ENCODE peak calls at places on chromosomes 6 and 20, in eight cellular contexts. E, J, D, F, V, X, Y and K are unnamed samples.

GRCh38 chr6:119323478-119323877 is 26.1 kb downstream of the MAN1A1 start:
- DNase-seq in Y (no peak), J (no peak), E (no peak), X (peak), D (peak), F (no peak), V (no peak), K (no peak)

GRCh38 chr6:168035098-168035660 is 37.7 kb downstream of the KIF25 start:
- DNase-seq in F (no peak), V (peak), Y (peak), E (peak), D (no peak), J (peak), X (no peak), K (no peak)

GRCh38 chr6:111212625-111213024 is 125.3 kb downstream of the SLC16A10 start:
- DNase-seq in J (no peak), V (no peak), F (no peak), Y (no peak), D (no peak), X (no peak), E (no peak), K (no peak)

GRCh38 chr20:2137552-2138201 is 36.0 kb downstream of the STK35 start:
- DNase-seq in E (no peak), F (no peak), V (peak), D (no peak), J (no peak), X (no peak), Y (peak), K (no peak)

GRCh38 chr6:52497652-52498408 is 77.7 kb downstream of the EFHC1 start:
- DNase-seq in E (no peak), D (no peak), V (peak), X (no peak), F (peak), Y (peak), J (no peak), K (no peak)

GRCh38 chr6:3893487-3893886 is 44.3 kb downstream of the FAM50B start:
- DNase-seq in J (no peak), X (no peak), E (no peak), Y (no peak), F (no peak), D (no peak), V (no peak), K (no peak)

GRCh38 chr6:150090328-150090727 is 21.4 kb upstream of the ULBP3 start:
- DNase-seq in E (no peak), Y (no peak), X (no peak), J (no peak), V (no peak), D (no peak), F (no peak), K (no peak)

GRCh38 chr6:130162421-130162820 is 60.3 kb downstream of the SAMD3 start:
- DNase-seq in D (no peak), V (peak), Y (peak), E (no peak), F (no peak), J (no peak), X (no peak), K (no peak)

GRCh38 chr20:37131486-37131885 is 35.7 kb upstream of the RBL1 start:
- DNase-seq in J (no peak), V (no peak), E (no peak), D (no peak), Y (no peak), X (no peak), F (no peak), K (no peak)

GRCh38 chr6:41767112-41767946 is 12.4 kb downstream of the FRS3 start:
- DNase-seq in X (peak), V (peak), Y (peak), F (no peak), D (no peak), J (peak), E (no peak), K (no peak)

DNA sequence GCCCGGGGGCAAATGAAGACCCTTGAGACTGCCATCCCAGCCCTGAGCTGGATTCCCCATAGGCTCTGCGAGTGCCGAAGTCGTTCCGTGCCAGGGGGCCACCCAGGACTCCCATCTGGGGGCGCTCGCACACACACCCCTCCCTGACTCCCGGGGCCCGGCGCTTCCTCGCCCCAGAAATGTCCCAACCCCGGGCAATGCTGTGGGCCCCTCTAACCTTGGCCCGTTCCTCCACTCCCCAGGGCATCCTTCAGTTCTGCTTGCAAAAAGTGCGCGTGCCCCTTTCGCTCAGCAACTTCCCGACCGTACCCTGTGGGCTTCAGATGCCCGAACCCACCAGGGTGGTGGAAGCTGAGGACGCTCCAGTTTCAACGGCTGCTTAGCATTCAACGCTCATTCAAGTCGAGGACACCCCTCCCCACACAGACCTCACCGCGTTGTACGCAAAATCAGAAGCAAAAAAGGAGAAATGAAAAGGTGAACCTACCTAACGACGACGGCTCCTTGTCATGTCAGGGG is 25.4 kb downstream of the RIPOR2 start:
- DNase-seq in V (no peak), J (peak), Y (no peak), E (peak), X (peak), D (no peak), F (peak), K (peak)
- TF ChIP-seq CTCF in V (no peak), J (no peak), Y (no peak), E (no peak), X (no peak), D (no peak), F (peak), K (peak)

DNA sequence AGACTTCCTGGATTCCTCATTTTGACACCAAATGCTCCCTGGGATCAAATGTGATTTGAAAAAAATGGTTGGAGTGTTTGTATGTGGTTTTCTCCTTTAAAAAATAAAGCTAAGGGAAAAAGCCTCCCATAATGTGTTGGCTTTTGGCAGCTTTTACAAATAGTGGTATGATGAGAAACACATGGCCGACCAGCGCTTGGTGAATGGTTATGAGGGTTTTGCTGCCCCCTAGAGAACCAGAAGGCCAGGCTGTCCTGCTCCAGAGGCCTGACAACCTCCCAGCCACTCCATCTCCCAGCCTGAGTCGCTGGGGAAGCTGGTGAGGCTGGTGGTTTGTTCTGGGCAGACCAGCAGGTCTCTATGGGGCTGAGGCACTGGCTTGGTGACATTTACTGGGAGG is 69.3 kb downstream of the CLIC5 start:
- DNase-seq in X (no peak), E (peak), F (no peak), V (peak), D (no peak), J (peak), Y (peak), K (peak)
- TF ChIP-seq CTCF in X (peak), E (no peak), F (peak), V (peak), D (peak), J (peak), Y (peak), K (no peak)

DNA sequence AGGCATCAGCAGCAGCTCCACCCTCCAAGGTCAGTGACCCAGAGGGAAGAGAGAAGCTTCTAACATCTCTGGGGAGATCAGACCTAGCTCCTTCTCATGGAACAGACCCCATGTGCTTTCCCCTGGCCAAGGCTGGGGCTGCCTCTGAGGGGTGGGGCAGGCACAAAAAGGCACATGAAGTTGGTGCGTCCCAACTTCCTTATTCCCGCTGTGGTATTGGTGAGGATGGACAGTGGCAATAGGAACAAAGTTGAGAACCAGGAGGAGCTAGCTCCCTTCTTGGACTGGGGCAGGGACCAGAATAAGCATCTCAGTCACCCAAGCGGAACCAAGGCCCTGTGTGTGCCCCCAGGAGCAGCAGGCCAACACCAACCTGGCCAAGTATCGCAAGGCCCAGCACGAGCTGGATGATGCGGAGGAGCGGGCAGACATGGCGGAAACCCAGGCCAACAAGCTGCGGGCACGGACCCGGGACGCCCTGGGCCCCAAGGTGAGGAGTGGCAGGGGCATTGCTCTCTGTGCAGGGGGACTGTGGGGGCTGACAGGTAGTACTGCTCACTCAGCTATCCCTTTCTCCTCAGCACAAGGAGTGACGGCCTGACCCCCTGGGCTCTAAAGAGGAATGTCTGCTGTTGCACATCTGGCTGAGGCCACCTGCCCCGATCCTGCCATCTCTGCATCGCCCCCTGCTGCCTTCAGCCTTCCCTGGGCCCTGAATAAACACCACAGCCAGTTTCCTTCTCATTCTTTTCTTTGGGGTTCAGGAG is 46.1 kb downstream of the MYH7B start:
- DNase-seq in Y (no peak), E (peak), X (no peak), F (no peak), V (no peak), J (no peak), D (no peak), K (peak)
- TF ChIP-seq CTCF in Y (peak), E (no peak), X (peak), F (peak), V (peak), J (peak), D (no peak), K (no peak)

GRCh38 chr6:133631421-133631820 is 257.5 kb upstream of the TCF21 start:
- DNase-seq in E (no peak), D (no peak), V (peak), X (no peak), Y (peak), F (no peak), J (peak), K (no peak)
- TF ChIP-seq CTCF in E (no peak), D (no peak), V (peak), X (no peak), Y (peak), F (no peak), J (peak), K (no peak)

DNA sequence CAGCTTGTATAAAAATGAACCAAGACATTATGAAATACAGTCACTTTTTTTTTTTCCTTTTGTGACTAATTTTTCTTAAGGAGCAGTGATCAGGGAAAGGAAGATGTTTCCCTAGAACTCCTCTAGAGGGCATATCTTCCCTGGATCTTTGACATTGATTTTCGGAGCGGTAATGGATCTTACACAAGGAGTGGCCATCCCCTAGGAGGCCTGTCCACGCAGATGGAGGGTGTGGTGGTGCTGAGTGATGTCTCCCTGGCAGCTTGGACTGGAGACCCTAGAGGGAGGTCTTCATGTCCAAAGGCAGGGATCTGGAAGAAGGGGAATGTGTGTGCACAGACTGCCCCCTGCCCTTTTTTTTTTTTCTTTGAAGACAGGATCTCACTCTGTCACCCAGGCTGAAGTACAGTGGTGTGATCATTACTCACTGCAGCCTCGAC is 7.0 kb upstream of the KIFC1 start:
- DNase-seq in J (peak), Y (peak), X (peak), V (peak), F (no peak), E (no peak), D (peak), K (no peak)
- TF ChIP-seq CTCF in J (peak), Y (peak), X (peak), V (peak), F (no peak), E (no peak), D (peak), K (no peak)